ENCODE peak calls at places on chromosomes 13 and 19, in five cellular contexts. Z is H7; M is NCI-H2081; D is stimulated activated CD4-positive, alpha-beta T cell treated with anti-CD3 and anti-CD28 coated beads, Interleukin-2, amount 100 ng/mL, for 24 hours; F is AG09319. R is an unnamed sample.

GRCh38 chr19:5334366-5334739 is 6.3 kb downstream of the PTPRS start:
- DNase-seq in Z (no peak), M (no peak), D (no peak), F (no peak), R (no peak)

GRCh38 chr13:48508001-48508400 is 24.9 kb downstream of the RCBTB2 start:
- DNase-seq in Z (no peak), M (no peak), D (no peak), F (no peak), R (no peak)

GRCh38 chr13:91126806-91127205 is 220.7 kb upstream of the MIR17HG start:
- DNase-seq in Z (no peak), M (no peak), D (no peak), F (no peak), R (no peak)

GRCh38 chr19:14114854-14115253 is 2.7 kb downstream of the PRKACA start:
- DNase-seq in Z (peak; percentile 89), M (no peak), D (peak; percentile 62), F (no peak), R (no peak)

GRCh38 chr13:30091035-30091434 is 216.3 kb downstream of the KATNAL1 start:
- DNase-seq in Z (no peak), M (no peak), D (no peak), F (no peak), R (peak; percentile 32)

GRCh38 chr19:14381689-14382474 is 638 bp downstream of the ADGRE5 start:
- DNase-seq in Z (peak; percentile 34), M (no peak), D (peak; percentile 70), F (no peak), R (no peak)

GRCh38 chr19:45474941-45475516 is 7.2 kb downstream of the FOSB start:
- DNase-seq in Z (no peak), M (no peak), D (no peak), F (peak; percentile 14), R (peak; percentile 18)

GRCh38 chr19:18593367-18594095 is 4.9 kb downstream of the REX1BD start:
- DNase-seq in Z (peak; percentile 88), M (no peak), D (no peak), F (no peak), R (no peak)

GRCh38 chr13:112892759-112893569 is 76.0 kb upstream of the MCF2L start:
- DNase-seq in Z (no peak), M (peak; percentile 23), D (no peak), F (no peak), R (no peak)

GRCh38 chr13:113061271-113061625 is 44.3 kb upstream of the F7 start:
- DNase-seq in Z (no peak), M (no peak), D (no peak), F (no peak), R (no peak)

GRCh38 chr19:37778613-37779138 is 710 bp downstream of the ZNF573 start:
- DNase-seq in Z (peak; percentile 37), M (no peak), D (no peak), F (no peak), R (peak; percentile 55)

R was measured in DMS79 treated with DMSO at 0.1 percent for 48 hours.